ENCODE peak calls at places on chromosomes 12 and 14, in six cellular contexts. P, K, Z, M, U and N are unnamed samples. For H3K27me3 and H3K4me1, the result is how much of the 10 kb centered on the place peaks cover.

GRCh38 chr14:100261621-100262020 is 22.7 kb downstream of the YY1 start:
- DNase-seq in P (no peak), U (no peak), K (no peak), Z (no peak), M (no peak), N (no peak)

GRCh38 chr14:101965796-101966718 is 1.7 kb downstream of the DYNC1H1 start:
- DNase-seq in M (no peak), Z (no peak), P (peak), K (no peak), U (no peak), N (peak)

GRCh38 chr12:98470469-98471082 is 44.8 kb upstream of the TMPO start:
- DNase-seq in K (no peak), U (no peak), P (peak), M (no peak), Z (no peak), N (peak)

GRCh38 chr12:84136862-84137367 is 775.7 kb downstream of the SLC6A15 start:
- DNase-seq in P (peak), K (no peak), Z (no peak), U (no peak), M (no peak), N (peak)

GRCh38 chr14:59120931-59121330 is 67.5 kb upstream of the DAAM1 start:
- DNase-seq in K (no peak), P (no peak), M (no peak), U (no peak), Z (no peak), N (no peak)

GRCh38 chr14:77086017-77086727 is 11.9 kb upstream of the CIPC start:
- DNase-seq in K (no peak), U (no peak), M (no peak), Z (peak), P (peak), N (peak)

GRCh38 chr14:30426463-30426862 is 132.5 kb upstream of the G2E3 start:
- DNase-seq in P (no peak), U (no peak), Z (no peak), K (no peak), M (no peak), N (no peak)

GRCh38 chr12:503111-503761 is 43.5 kb downstream of the B4GALNT3 start:
- DNase-seq in P (peak), K (no peak), Z (peak), U (no peak), M (no peak), N (peak)

GRCh38 chr14:93142854-93143652 is 27.3 kb upstream of the ITPK1 start:
- DNase-seq in P (no peak), K (no peak), U (no peak), M (no peak), Z (no peak), N (no peak)

GRCh38 chr12:127485528-127485927 is 781.4 kb upstream of the TMEM132C start:
- DNase-seq in M (no peak), P (peak), K (no peak), Z (no peak), U (no peak), N (peak)

GRCh38 chr14:80867091-80867490 is 74.4 kb downstream of the CEP128 start:
- DNase-seq in Z (no peak), U (no peak), K (no peak), P (peak), M (no peak), N (peak)

GRCh38 chr12:130872179-130873096 is 572 bp downstream of the RAN start:
- DNase-seq in Z (peak), P (peak), M (no peak), U (peak), K (peak), N (peak)

GRCh38 chr12:118166946-118167345 is 31.0 kb downstream of the PEBP1 start:
- DNase-seq in K (no peak), M (no peak), Z (no peak), P (no peak), U (no peak), N (no peak)

GRCh38 chr14:80109055-80109454 is 102.2 kb downstream of the DIO2 start:
- DNase-seq in K (no peak), M (no peak), P (no peak), Z (no peak), U (no peak), N (no peak)

GRCh38 chr12:74538491-74539258 is 1.0 kb downstream of the ATXN7L3B start:
- DNase-seq in K (peak), M (no peak), U (peak), P (peak), Z (no peak), N (peak)

GRCh38 chr14:61229475-61229888 is 51.7 kb downstream of the TMEM30B start:
- DNase-seq in U (no peak), P (peak), Z (peak), K (no peak), M (no peak), N (no peak)

GRCh38 chr14:89320381-89321000 is 96.5 kb downstream of the FOXN3 start:
- DNase-seq in K (no peak), Z (no peak), P (no peak), M (no peak), U (no peak), N (no peak)

GRCh38 chr14:28515571-28515970 is 251.0 kb upstream of the FOXG1 start:
- DNase-seq in M (no peak), Z (no peak), P (peak), K (no peak), U (no peak), N (peak)

GRCh38 chr12:66190519-66191406 is 1.7 kb downstream of the IRAK3 start:
- DNase-seq in U (no peak), Z (no peak), P (peak), M (no peak), K (no peak), N (peak)

GRCh38 chr12:128790221-128790620 is 33.5 kb downstream of the SLC15A4 start:
- DNase-seq in Z (no peak), K (no peak), U (peak), P (no peak), M (no peak), N (no peak)

GRCh38 chr14:50784683-50785505 is 46.1 kb downstream of the NIN start:
- DNase-seq in Z (no peak), U (peak), K (no peak), M (no peak), P (no peak), N (no peak)

GRCh38 chr14:99950191-99950590 is 115.0 kb upstream of the EVL start:
- DNase-seq in Z (no peak), U (no peak), P (no peak), M (no peak), K (no peak), N (no peak)

GRCh38 chr14:83548061-83548839 is 1981.7 kb upstream of the FLRT2 start:
- DNase-seq in K (no peak), U (no peak), M (no peak), P (peak), Z (no peak), N (no peak)

GRCh38 chr12:78305808-78306207 is 475.1 kb downstream of the NAV3 start:
- DNase-seq in M (no peak), Z (no peak), P (peak), K (no peak), U (no peak), N (no peak)
- H3K27me3 ChIP-seq in M (under half), Z (under half), P (under half), K (under half), U (under half), N (under half)

GRCh38 chr12:124391340-124392261 is 96.7 kb downstream of the RFLNA start:
- DNase-seq in U (peak), K (peak), Z (no peak), P (peak), M (peak), N (no peak)
- H3K4me1 ChIP-seq in U (half or more), K (under half), Z (under half), P (half or more), M (half or more), N (under half)

GRCh38 chr12:1928439-1929121 is 10.1 kb upstream of the CACNA2D4 start:
- DNase-seq in M (no peak), P (no peak), U (peak), K (no peak), Z (no peak), N (no peak)
- H3K27me3 ChIP-seq in M (under half), P (under half), U (under half), K (under half), Z (under half), N (under half)

DNA sequence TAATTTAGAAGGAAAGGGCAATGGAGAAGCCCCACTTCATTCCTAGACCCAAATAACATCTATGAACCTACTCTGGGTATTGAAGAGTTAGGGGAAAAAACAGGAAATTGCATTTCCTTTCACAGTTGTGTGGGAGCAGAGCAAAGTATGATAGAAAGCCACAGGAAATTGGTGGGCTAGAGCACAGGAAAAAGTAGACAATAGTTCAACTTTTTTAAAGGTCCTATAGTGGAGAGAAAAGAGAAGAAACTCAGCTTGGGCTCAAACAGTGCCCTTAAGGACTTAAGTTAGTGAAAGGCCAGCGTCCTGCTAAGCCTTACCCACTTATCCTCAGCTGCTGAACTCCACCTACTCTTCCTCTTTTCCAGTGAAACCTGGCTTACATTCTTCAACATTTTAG is 258.1 kb downstream of the DPY19L2 start:
- DNase-seq in Z (no peak), U (no peak), K (no peak), M (no peak), P (no peak), N (no peak)
- H3K4me1 ChIP-seq in Z (under half), U (under half), K (under half), M (under half), P (under half), N (under half)

GRCh38 chr12:53991077-53991460 is 6.1 kb downstream of the HOXC10 start:
- DNase-seq in P (peak), Z (no peak), M (no peak), K (no peak), U (no peak), N (peak)

GRCh38 chr12:53993397-53994267 is 6.3 kb upstream of the HOXC9 start:
- DNase-seq in P (no peak), Z (no peak), K (no peak), M (no peak), U (no peak), N (no peak)

GRCh38 chr12:53990311-53991076 is 5.5 kb downstream of the HOXC10 start:
- DNase-seq in Z (no peak), U (no peak), K (no peak), P (peak), M (no peak), N (no peak)

GRCh38 chr12:53994268-53994690 is 5.7 kb upstream of the HOXC9 start:
- DNase-seq in K (no peak), P (no peak), M (no peak), U (peak), Z (no peak), N (no peak)

DNA sequence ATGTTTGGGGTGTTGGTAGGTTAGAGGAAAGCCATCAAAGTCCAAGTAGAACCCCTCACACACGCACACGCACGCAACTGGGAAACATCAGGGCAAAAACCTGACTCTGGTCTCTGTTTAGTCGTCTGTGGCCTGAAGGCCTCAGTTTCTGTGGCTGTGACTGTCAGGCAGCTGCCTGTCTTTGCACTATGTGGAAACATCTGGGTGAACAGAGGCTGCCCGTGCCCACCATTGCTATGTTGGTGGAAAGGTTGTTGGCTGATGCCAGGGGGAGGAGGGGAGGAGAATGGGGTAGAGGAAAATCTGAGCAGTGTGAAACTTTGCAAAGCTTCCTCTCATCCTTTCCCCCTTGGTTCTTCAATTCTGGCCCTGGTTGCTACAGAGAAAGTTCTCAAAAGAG is 7.4 kb downstream of the HOXC10 start:
- DNase-seq in Z (no peak), K (no peak), P (no peak), M (no peak), U (no peak), N (no peak)
- H3K27me3 ChIP-seq in Z (half or more), K (half or more), P (under half), M (half or more), U (half or more), N (under half)